ENCODE peak calls at places on chromosomes 6 and 20, in four cellular contexts. L is SK-N-SH, T is A549, F is HepG2. H is an unnamed sample.

GRCh38 chr20:52536841-52537400 is 345.3 kb upstream of the ZFP64 start:
- DNase-seq in L (no peak), F (no peak), T (no peak), H (no peak)

GRCh38 chr6:137240168-137240567 is 21.0 kb upstream of the IFNGR1 start:
- DNase-seq in F (peak), T (no peak), L (no peak), H (no peak)

GRCh38 chr6:41194386-41194785 is 6.6 kb downstream of the TREML2 start:
- DNase-seq in T (no peak), L (no peak), F (no peak), H (no peak)

GRCh38 chr20:51597389-51598231 is 55.1 kb upstream of the NFATC2 start:
- DNase-seq in F (no peak), T (no peak), L (no peak), H (no peak)

GRCh38 chr6:139508023-139508422 is 133.6 kb upstream of the CITED2 start:
- DNase-seq in T (no peak), L (no peak), F (peak), H (no peak)

GRCh38 chr20:46400828-46401477 is 5.5 kb downstream of the ELMO2 start:
- DNase-seq in F (no peak), T (no peak), L (no peak), H (peak)

GRCh38 chr6:33737267-33738026 is 9.3 kb downstream of the IP6K3 start:
- DNase-seq in L (peak), F (no peak), T (no peak), H (no peak)

GRCh38 chr6:170279977-170280688 is 10.7 kb downstream of the DLL1 start:
- DNase-seq in L (peak), T (peak), F (no peak), H (peak)

GRCh38 chr20:51162015-51162414 is 139.1 kb upstream of the KCNG1 start:
- DNase-seq in F (no peak), T (no peak), L (no peak), H (no peak)

GRCh38 chr6:37864250-37864649 is 44.7 kb downstream of the ZFAND3 start:
- DNase-seq in L (no peak), T (no peak), F (no peak), H (no peak)

GRCh38 chr20:16926626-16927025 is 178.5 kb downstream of the OTOR start:
- DNase-seq in T (no peak), L (no peak), F (no peak), H (no peak)

GRCh38 chr6:28943557-28944411 is 20.0 kb upstream of the TRIM27 start:
- DNase-seq in L (peak), T (peak), F (peak), H (peak)

GRCh38 chr6:105733556-105734162 is 330.8 kb upstream of the PREP start:
- DNase-seq in T (peak), F (peak), L (peak), H (peak)

GRCh38 chr20:50540620-50541605 is 30.7 kb downstream of the PTPN1 start:
- DNase-seq in L (no peak), F (peak), T (peak), H (peak)

GRCh38 chr20:31712564-31713311 is 9.9 kb downstream of the BCL2L1 start:
- DNase-seq in F (peak), T (peak), L (no peak), H (peak)

GRCh38 chr20:542777-543368 is 717 bp downstream of the CSNK2A1 start:
- DNase-seq in L (no peak), F (no peak), T (peak), H (no peak)

GRCh38 chr20:40868568-40869223 is 159.9 kb upstream of the TOP1 start:
- DNase-seq in F (no peak), L (no peak), T (no peak), H (peak)

GRCh38 chr6:114934079-114934478 is 591.3 kb upstream of the HS3ST5 start:
- DNase-seq in T (no peak), L (no peak), F (peak), H (no peak)

GRCh38 chr20:53244711-53245110 is 272.6 kb downstream of the TSHZ2 start:
- DNase-seq in T (no peak), F (no peak), L (no peak), H (no peak)

GRCh38 chr20:47680804-47681529 is 104.3 kb downstream of the SULF2 start:
- DNase-seq in T (no peak), F (peak), L (no peak), H (no peak)

GRCh38 chr6:129875610-129876515 is 14.7 kb upstream of the TMEM244 start:
- DNase-seq in L (no peak), T (no peak), F (no peak), H (no peak)

GRCh38 chr20:58903636-58904035 is 51.1 kb downstream of the GNAS start:
- DNase-seq in L (no peak), T (no peak), F (no peak), H (no peak)

GRCh38 chr6:30615958-30616810 is 859 bp downstream of the PPP1R10 start:
- DNase-seq in F (peak), T (peak), L (no peak), H (peak)

GRCh38 chr6:11888725-11889124 is 110.1 kb upstream of the ADTRP start:
- DNase-seq in L (no peak), T (no peak), F (no peak), H (no peak)

GRCh38 chr6:133240511-133241087 is 558 bp upstream of the EYA4 start:
- DNase-seq in L (peak), T (peak), F (no peak), H (no peak)

GRCh38 chr20:45968081-45968671 is 3.8 kb downstream of the ZNF335 start:
- DNase-seq in T (no peak), L (peak), F (no peak), H (no peak)

GRCh38 chr6:137043710-137044365 is 927 bp downstream of the IL20RA start:
- DNase-seq in T (peak), L (no peak), F (no peak), H (peak)

GRCh38 chr6:31651602-31652191 is 764 bp downstream of the BAG6 start:
- DNase-seq in L (peak), T (peak), F (peak), H (peak)

GRCh38 chr20:40966103-40966502 is 62.5 kb upstream of the TOP1 start:
- DNase-seq in T (no peak), L (no peak), F (peak), H (no peak)

GRCh38 chr6:101018157-101018556 is 137.0 kb upstream of the ASCC3 start:
- DNase-seq in T (no peak), L (no peak), F (no peak), H (no peak)

GRCh38 chr6:26199057-26199772 is 112.0 kb downstream of the HFE start:
- DNase-seq in F (peak), T (peak), L (peak), H (peak)

GRCh38 chr20:8388707-8389106 is 256.6 kb downstream of the PLCB1 start:
- DNase-seq in L (no peak), T (no peak), F (no peak), H (no peak)

GRCh38 chr6:91653324-91653723 is 1066.5 kb upstream of the MAP3K7 start:
- DNase-seq in T (no peak), F (no peak), L (no peak), H (no peak)

GRCh38 chr20:297925-298754 is 770 bp downstream of the ZCCHC3 start:
- DNase-seq in T (peak), L (peak), F (peak), H (peak)

GRCh38 chr20:32378461-32378860 is 20.3 kb downstream of the ASXL1 start:
- DNase-seq in T (no peak), L (no peak), F (no peak), H (peak)

DNA sequence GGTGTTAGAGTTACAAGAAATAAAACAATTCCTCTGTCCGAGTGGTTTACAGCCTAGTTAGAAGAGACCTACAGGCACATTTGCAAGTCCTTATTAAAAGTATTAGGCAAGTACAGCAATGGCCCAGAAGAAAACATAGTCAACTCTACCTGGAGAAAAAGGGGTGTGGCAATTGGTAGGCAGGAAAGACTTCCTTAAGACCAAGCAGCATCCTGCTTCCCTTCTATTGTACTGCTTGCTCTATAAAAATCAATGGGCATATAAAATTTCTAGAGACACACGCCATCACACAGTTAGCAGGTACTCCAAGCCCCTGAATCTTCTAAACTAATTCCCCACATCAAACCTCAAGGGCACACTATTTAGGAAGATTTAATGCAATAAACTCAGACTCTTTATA is 185.6 kb downstream of the ATXN1 start:
- DNase-seq in F (no peak), T (no peak), L (no peak), H (no peak)
- H3K27ac ChIP-seq in F (no peak), T (peak), L (no peak), H (no peak)

DNA sequence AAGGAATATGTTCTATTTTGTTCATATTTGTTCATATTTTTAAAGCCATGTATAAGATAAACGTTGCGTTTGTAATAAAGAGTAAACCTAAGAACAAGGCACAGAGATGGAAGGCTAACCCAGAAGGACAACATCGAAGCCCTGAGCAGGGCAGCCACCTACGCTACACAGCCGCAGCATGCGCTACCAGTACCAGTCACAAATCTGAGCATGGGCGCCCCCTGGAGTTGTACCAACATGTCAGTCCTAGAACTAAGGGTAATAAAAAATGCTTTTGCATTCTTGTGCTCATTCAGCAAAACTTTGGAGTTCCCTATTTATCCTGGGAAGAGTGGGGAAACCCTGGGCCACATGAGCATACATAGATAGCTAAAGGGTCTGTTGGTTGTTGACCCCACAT is 70.6 kb downstream of the PLEKHG1 start:
- DNase-seq in F (no peak), L (no peak), T (no peak), H (no peak)
- TF ChIP-seq MAX in F (no peak), L (no peak), T (no peak), H (no peak)

DNA sequence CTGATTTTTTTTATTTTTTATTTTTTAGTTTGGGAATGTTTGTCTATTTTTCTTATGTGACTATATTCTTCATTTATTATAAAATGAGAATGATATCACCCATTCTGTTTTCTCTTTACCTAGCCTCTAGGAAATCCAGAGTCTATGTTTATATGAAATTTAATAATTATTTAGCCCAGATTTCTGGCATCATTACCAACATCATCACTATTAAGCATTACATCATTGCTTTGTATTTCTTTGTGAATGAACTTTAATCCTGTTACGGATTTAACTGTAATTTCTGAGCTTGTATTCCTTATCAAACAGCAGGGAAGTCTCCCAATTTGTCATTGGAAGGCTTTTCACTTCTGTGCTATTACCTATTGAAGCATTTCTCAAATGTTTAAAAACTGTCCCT is 72.7 kb upstream of the NOX3 start:
- DNase-seq in L (no peak), F (no peak), T (no peak), H (peak)
- H3K4me2 ChIP-seq in L (no peak), F (no peak), T (no peak), H (peak)

GRCh38 chr20:3378138-3378537 is 29.3 kb downstream of the DNAAF9 start:
- DNase-seq in T (no peak), L (no peak), F (no peak), H (peak)
- H3K27ac ChIP-seq in T (no peak), L (no peak), F (no peak), H (peak)

GRCh38 chr6:39792501-39793450 is 600 bp downstream of the DAAM2 start:
- DNase-seq in L (peak), F (no peak), T (no peak), H (peak)

GRCh38 chr6:39791850-39792500 is at the start of gene DAAM2:
- DNase-seq in L (peak), T (no peak), F (no peak), H (peak)

GRCh38 chr6:39790772-39791171 is 1.4 kb upstream of the DAAM2 start:
- DNase-seq in F (no peak), L (no peak), T (no peak), H (no peak)

GRCh38 chr6:39793528-39793927 is 1.4 kb downstream of the DAAM2 start:
- DNase-seq in F (no peak), T (no peak), L (no peak), H (no peak)

DNA sequence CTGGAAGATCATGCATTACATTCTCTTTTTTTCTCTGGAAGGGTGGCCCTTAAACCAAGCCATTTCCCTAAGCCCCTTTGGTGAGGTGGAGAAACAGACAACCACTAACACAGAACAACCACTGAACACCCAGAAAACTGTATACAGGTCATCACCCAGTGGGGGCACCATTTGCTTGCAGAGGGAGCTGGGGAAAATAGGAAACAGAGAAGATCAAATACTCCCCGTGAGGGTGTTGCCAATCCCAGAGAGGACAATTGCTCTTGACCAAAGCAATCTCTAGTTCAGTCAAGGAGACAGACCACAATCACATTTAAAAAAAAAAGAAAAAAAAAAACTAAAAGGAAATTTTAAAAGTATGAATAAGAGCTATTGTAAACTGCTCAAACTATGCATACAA is 865 bp upstream of the DAAM2 start:
- DNase-seq in L (peak), F (peak), T (no peak), H (no peak)
- TF ChIP-seq MAX in L (no peak), F (no peak), T (no peak), H (no peak)

GRCh38 chr6:150145427-150145826 is 2.6 kb downstream of the PPP1R14C start:
- DNase-seq in T (no peak), L (no peak), F (no peak), H (no peak)
- H3K4me2 ChIP-seq in T (no peak), L (no peak), F (no peak), H (no peak)

GRCh38 chr6:90502381-90502780 is 84.5 kb downstream of the MAP3K7 start:
- DNase-seq in L (no peak), F (no peak), T (no peak), H (no peak)
- H3K27ac ChIP-seq in L (no peak), F (peak), T (peak), H (no peak)

DNA sequence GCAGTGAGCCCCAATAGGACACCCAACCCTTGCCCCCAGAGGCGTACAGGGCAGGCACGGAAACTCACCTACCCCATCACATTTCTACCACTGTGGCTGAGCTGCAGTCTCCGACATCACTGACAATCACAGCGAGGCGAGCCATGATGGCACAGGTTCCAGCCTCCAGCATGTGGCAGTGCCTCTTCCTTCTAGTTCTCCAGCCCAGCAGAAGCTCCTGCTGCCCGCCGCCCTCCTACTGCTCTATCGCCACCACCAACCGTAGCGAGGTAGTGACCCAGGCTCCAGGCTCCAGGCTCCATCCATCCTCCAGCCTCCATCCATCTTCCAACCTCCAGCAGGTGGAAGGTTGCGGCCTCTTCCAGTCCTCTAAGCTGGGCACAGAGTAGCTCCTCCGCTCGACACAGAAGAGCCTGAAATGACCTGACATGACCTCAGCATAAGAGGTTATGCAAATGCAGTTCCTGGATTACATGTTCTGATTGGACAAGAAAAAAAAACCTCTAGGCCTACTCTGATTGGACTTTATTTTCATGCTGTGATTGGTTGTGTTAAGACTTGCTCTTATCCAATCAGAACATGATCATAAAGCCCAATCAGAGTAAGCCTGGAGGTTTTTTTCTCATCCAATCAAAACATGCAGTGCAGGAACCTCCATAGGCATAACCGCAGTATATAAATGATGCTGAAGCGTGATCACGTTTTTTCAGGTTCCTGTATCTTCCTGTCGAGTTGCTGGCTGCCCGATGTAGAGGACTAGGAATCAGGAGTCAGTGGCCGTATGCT is 438.9 kb upstream of the ZNF337 start:
- DNase-seq in L (no peak), F (no peak), T (no peak), H (no peak)
- TF ChIP-seq MAX in L (no peak), F (no peak), T (no peak), H (no peak)

DNA sequence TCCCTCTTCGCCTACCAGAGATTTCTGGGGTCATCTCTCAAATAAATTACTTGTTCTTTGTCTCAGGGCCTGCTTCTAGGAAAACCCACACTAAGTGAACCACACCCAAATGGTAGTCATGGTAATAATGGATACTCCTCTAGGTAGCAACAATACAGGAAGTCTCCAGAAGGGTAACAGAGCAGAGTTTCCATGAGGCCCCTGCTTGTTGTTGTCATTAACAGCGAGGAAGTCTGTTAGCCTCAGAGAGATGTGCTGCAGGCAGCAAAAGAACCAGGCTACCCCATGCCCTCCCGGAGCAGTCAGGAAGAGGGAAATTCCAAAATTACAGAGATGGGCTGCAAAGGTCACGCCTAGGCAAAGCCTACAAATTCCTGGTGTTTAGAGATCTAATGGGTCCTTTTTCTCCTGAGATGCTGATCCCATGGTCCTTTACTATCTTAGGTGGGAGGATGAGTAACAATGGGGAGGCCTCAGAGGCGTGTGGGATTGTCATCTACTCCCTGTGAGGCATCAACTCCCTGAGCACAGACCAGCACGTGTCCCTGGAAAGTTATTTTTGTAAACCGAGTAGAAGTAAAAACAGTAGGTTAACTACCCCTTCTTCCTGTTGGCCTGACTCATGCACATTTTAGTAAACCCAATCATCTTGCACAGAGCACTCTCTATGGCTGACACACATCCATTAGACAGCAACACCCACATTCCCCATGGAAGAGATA is 10.1 kb downstream of the ISM1 start:
- DNase-seq in L (no peak), T (peak), F (no peak), H (no peak)
- H3K4me2 ChIP-seq in L (no peak), T (peak), F (no peak), H (no peak)

GRCh38 chr20:37330316-37330715 is 15.6 kb upstream of the SRC start:
- DNase-seq in F (no peak), T (no peak), L (no peak), H (no peak)
- H3K27ac ChIP-seq in F (no peak), T (no peak), L (peak), H (no peak)